ENCODE peak calls at places on chromosomes 7 and 10, in four cellular contexts. E, O, K and F are unnamed samples.

GRCh38 chr10:113094114-113094486 is 144.1 kb downstream of the TCF7L2 start:
- DNase-seq in E (no peak), O (peak; percentile 69), K (no peak), F (no peak)

GRCh38 chr10:63720072-63720537 is 198.9 kb downstream of the REEP3 start:
- DNase-seq in E (peak; percentile 28), O (peak; percentile 45), K (peak; percentile 17), F (no peak)

GRCh38 chr7:67913604-67914003 is 917.0 kb downstream of the TYW1 start:
- DNase-seq in E (no peak), O (no peak), K (no peak), F (peak; percentile 29)

GRCh38 chr10:69505636-69506318 is 54.5 kb downstream of the TSPAN15 start:
- DNase-seq in E (no peak), O (no peak), K (no peak), F (no peak)

GRCh38 chr10:3180361-3180760 is 7.8 kb upstream of the PITRM1 start:
- DNase-seq in E (no peak), O (no peak), K (no peak), F (no peak)

GRCh38 chr10:3811331-3811870 is 26.4 kb upstream of the KLF6 start:
- DNase-seq in E (no peak), O (peak; percentile 71), K (peak; percentile 61), F (no peak)

GRCh38 chr10:4693967-4694366 is 132.0 kb upstream of the AKR1E2 start:
- DNase-seq in E (no peak), O (no peak), K (no peak), F (no peak)

GRCh38 chr10:32150532-32151101 is 94.4 kb upstream of the KIF5B start:
- DNase-seq in E (no peak), O (no peak), K (no peak), F (no peak)

GRCh38 chr7:1663857-1664651 is 6.0 kb upstream of the ELFN1 start:
- DNase-seq in E (peak; percentile 17), O (no peak), K (no peak), F (no peak)

GRCh38 chr10:132427939-132428367 is 31.0 kb downstream of the PWWP2B start:
- DNase-seq in E (no peak), O (no peak), K (no peak), F (no peak)

GRCh38 chr10:110353244-110354119 is 48.8 kb upstream of the SMNDC1 start:
- DNase-seq in E (no peak), O (peak; percentile 99), K (peak; percentile 37), F (no peak)

GRCh38 chr10:68955414-68955785 is 570 bp upstream of the DDX21 start:
- DNase-seq in E (no peak), O (no peak), K (no peak), F (peak; percentile 26)

GRCh38 chr7:43166686-43167085 is 54.2 kb downstream of the HECW1 start:
- DNase-seq in E (no peak), O (no peak), K (no peak), F (no peak)

GRCh38 chr10:79246606-79247275 is 100.5 kb upstream of the PPIF start:
- DNase-seq in E (peak; percentile 86), O (no peak), K (no peak), F (no peak)

GRCh38 chr10:15325243-15326002 is 45.7 kb downstream of the FAM171A1 start:
- DNase-seq in E (peak; percentile 44), O (peak; percentile 85), K (no peak), F (no peak)

GRCh38 chr10:3068968-3069737 is 1.8 kb downstream of the PFKP start:
- DNase-seq in E (no peak), O (peak; percentile 27), K (peak; percentile 19), F (no peak)

GRCh38 chr10:106978746-106979145 is 185.8 kb downstream of the SORCS1 start:
- DNase-seq in E (no peak), O (no peak), K (no peak), F (no peak)

GRCh38 chr10:14128519-14128918 is 202.2 kb downstream of the FRMD4A start:
- DNase-seq in E (no peak), O (no peak), K (no peak), F (no peak)

GRCh38 chr7:30825215-30825720 is 54.1 kb downstream of the MINDY4 start:
- DNase-seq in E (no peak), O (no peak), K (no peak), F (no peak)

GRCh38 chr10:132564249-132564605 is 26.6 kb downstream of the INPP5A start:
- DNase-seq in E (no peak), O (no peak), K (no peak), F (no peak)

GRCh38 chr7:29639887-29640600 is 76.4 kb downstream of the PRR15 start:
- DNase-seq in E (no peak), O (no peak), K (no peak), F (no peak)

GRCh38 chr10:72563327-72563932 is 62.4 kb downstream of the MICU1 start:
- DNase-seq in E (no peak), O (no peak), K (peak; percentile 34), F (no peak)

GRCh38 chr10:125991009-125991788 is 94.8 kb downstream of the FANK1 start:
- DNase-seq in E (no peak), O (no peak), K (no peak), F (no peak)